ENCODE peak calls at places on chromosomes 16 and 17, in six cellular contexts. D is AG09319, O is keratinocyte, S is anterior cingulate cortex, A is NCI-H2029 treated with DMSO at 0.1 percent for 48 hours, J is adipocyte. U is an unnamed sample.
A peak's percentile ranks its signal among the peaks of the same experiment; 100 is the strongest.

GRCh38 chr17:46727572-46728348 is 90.7 kb downstream of the WNT3 start:
- DNase-seq in A (no peak), D (peak; percentile 19), O (no peak), S (no peak), J (peak; percentile 57), U (no peak)

GRCh38 chr16:48206594-48207242 is 37.4 kb upstream of the LONP2 start:
- DNase-seq in A (no peak), D (no peak), S (no peak), J (no peak), O (peak; percentile 17), U (no peak)

GRCh38 chr17:17855334-17855725 is 18.5 kb upstream of the SREBF1 start:
- DNase-seq in O (no peak), A (no peak), S (no peak), J (no peak), D (no peak), U (no peak)

GRCh38 chr16:363110-364090 is 6.9 kb downstream of the MRPL28 start:
- DNase-seq in A (no peak), S (no peak), D (no peak), O (no peak), J (no peak), U (no peak)

GRCh38 chr17:41816637-41817320 is 4.0 kb downstream of the FKBP10 start:
- DNase-seq in S (no peak), D (no peak), A (no peak), O (no peak), J (no peak), U (no peak)

GRCh38 chr16:2486645-2487516 is 12.0 kb downstream of the TBC1D24 start:
- DNase-seq in S (peak; percentile 59), O (no peak), A (no peak), D (no peak), J (no peak), U (no peak)

GRCh38 chr17:65797101-65797500 is 235.7 kb upstream of the AXIN2 start:
- DNase-seq in O (no peak), S (no peak), D (no peak), J (no peak), A (no peak), U (no peak)

GRCh38 chr17:8832711-8833352 is 33.7 kb upstream of the MFSD6L start:
- DNase-seq in S (no peak), D (no peak), A (no peak), J (no peak), O (no peak), U (no peak)

GRCh38 chr17:57256708-57257112 is 387 bp downstream of the MSI2 start:
- DNase-seq in J (peak; percentile 52), O (no peak), A (peak; percentile 14), D (no peak), S (peak; percentile 41), U (peak; percentile 33)

GRCh38 chr17:50064253-50064991 is 8.5 kb downstream of the ITGA3 start:
- DNase-seq in J (peak; percentile 97), A (no peak), O (no peak), D (peak; percentile 73), S (no peak), U (peak; percentile 82)

GRCh38 chr17:39952665-39953470 is 9.9 kb upstream of the GSDMA start:
- DNase-seq in O (peak; percentile 79), A (peak; percentile 62), S (peak; percentile 96), D (peak; percentile 89), J (peak; percentile 98), U (peak; percentile 89)

GRCh38 chr17:48632579-48633265 is 6.6 kb upstream of the HOXB9 start:
- DNase-seq in A (no peak), D (no peak), S (no peak), J (no peak), O (no peak), U (no peak)

GRCh38 chr17:4440690-4441686 is 7.2 kb downstream of the SPNS3 start:
- DNase-seq in O (no peak), S (no peak), D (no peak), J (no peak), A (no peak), U (no peak)

GRCh38 chr17:39818282-39819000 is 45.7 kb downstream of the IKZF3 start:
- DNase-seq in A (no peak), J (no peak), D (no peak), O (no peak), S (no peak), U (no peak)

GRCh38 chr16:74830646-74831045 is 56.0 kb upstream of the FA2H start:
- DNase-seq in D (no peak), O (no peak), S (no peak), A (no peak), J (no peak), U (no peak)

GRCh38 chr17:50026046-50026675 is 29.7 kb upstream of the ITGA3 start:
- DNase-seq in A (no peak), S (no peak), O (no peak), J (no peak), D (no peak), U (no peak)

GRCh38 chr16:47644166-47644565 is 183.0 kb downstream of the PHKB start:
- DNase-seq in J (peak; percentile 68), O (no peak), A (no peak), S (no peak), D (peak; percentile 8), U (peak; percentile 80)

GRCh38 chr17:47188266-47188665 is 829 bp downstream of the CDC27 start:
- DNase-seq in D (no peak), J (peak; percentile 78), S (no peak), O (no peak), A (no peak), U (peak; percentile 71)

GRCh38 chr16:86844691-86845090 is 266.3 kb downstream of the FOXL1 start:
- DNase-seq in J (no peak), S (no peak), D (no peak), A (no peak), O (no peak), U (no peak)

GRCh38 chr17:64622931-64623654 is 39.0 kb downstream of the SMURF2 start:
- DNase-seq in D (no peak), A (no peak), J (peak; percentile 80), S (no peak), O (peak; percentile 64), U (peak; percentile 97)

GRCh38 chr17:19284005-19284959 is 47.1 kb downstream of the EPN2 start:
- DNase-seq in J (no peak), S (no peak), D (no peak), O (no peak), A (no peak), U (peak; percentile 54)

GRCh38 chr16:86929149-86929871 is 351.0 kb downstream of the FOXL1 start:
- DNase-seq in D (no peak), A (no peak), O (no peak), J (no peak), S (no peak), U (peak; percentile 96)

U was measured in endothelial cell of umbilical vein.